ENCODE peak calls at places on chromosomes 12 and 14, in eight cellular contexts. F is uterus, Y is colonic mucosa, X is ovary, T is left lung, N is OCI-LY7, B is thoracic aorta, I is mammary epithelial cell. H is an unnamed sample.

GRCh38 chr12:122366685-122367475 is 55.6 kb downstream of the CLIP1 start:
- DNase-seq in F (peak; percentile 66), Y (no peak), X (peak; percentile 54), T (peak; percentile 41), N (no peak), B (no peak), I (peak; percentile 85), H (peak; percentile 84)

GRCh38 chr12:52351196-52352059 is 15.9 kb downstream of the KRT85 start:
- DNase-seq in F (no peak), Y (no peak), X (no peak), T (no peak), N (no peak), B (no peak), I (no peak), H (peak; percentile 31)

GRCh38 chr14:92472860-92473259 is 40.7 kb upstream of the RIN3 start:
- DNase-seq in F (no peak), Y (no peak), X (no peak), T (no peak), N (no peak), B (no peak), I (peak; percentile 53), H (no peak)

GRCh38 chr12:52171950-52172512 is 19.8 kb downstream of the KRT80 start:
- DNase-seq in F (no peak), Y (peak; percentile 57), X (no peak), T (no peak), N (no peak), B (no peak), I (peak; percentile 70), H (peak; percentile 96)

GRCh38 chr14:63564318-63564717 is 21.1 kb upstream of the PPP2R5E start:
- DNase-seq in F (no peak), Y (peak; percentile 27), X (no peak), T (peak; percentile 49), N (no peak), B (no peak), I (no peak), H (no peak)

GRCh38 chr12:16606936-16607335 is 974 bp upstream of the LMO3 start:
- DNase-seq in F (peak; percentile 31), Y (no peak), X (peak; percentile 50), T (no peak), N (no peak), B (no peak), I (no peak), H (peak; percentile 74)

GRCh38 chr14:67370830-67371229 is 10.7 kb downstream of the EIF2S1 start:
- DNase-seq in F (no peak), Y (no peak), X (no peak), T (no peak), N (no peak), B (no peak), I (no peak), H (no peak)

GRCh38 chr12:59808317-59808910 is 212.6 kb downstream of the SLC16A7 start:
- DNase-seq in F (no peak), Y (no peak), X (no peak), T (no peak), N (peak; percentile 47), B (no peak), I (peak; percentile 22), H (no peak)

GRCh38 chr12:111268738-111269572 is 99.9 kb downstream of the PHETA1 start:
- DNase-seq in F (no peak), Y (no peak), X (no peak), T (no peak), N (peak; percentile 21), B (no peak), I (no peak), H (peak; percentile 85)

GRCh38 chr12:823043-823698 is 70.8 kb downstream of the WNK1 start:
- DNase-seq in F (no peak), Y (no peak), X (no peak), T (no peak), N (peak; percentile 84), B (no peak), I (no peak), H (no peak)

GRCh38 chr12:29222200-29222599 is 73.1 kb downstream of the FAR2 start:
- DNase-seq in F (no peak), Y (no peak), X (no peak), T (no peak), N (no peak), B (no peak), I (no peak), H (no peak)

GRCh38 chr14:30260772-30261607 is 298.0 kb upstream of the G2E3 start:
- DNase-seq in F (no peak), Y (no peak), X (no peak), T (no peak), N (no peak), B (no peak), I (no peak), H (no peak)

GRCh38 chr12:9064201-9064814 is 51.4 kb downstream of the A2M start:
- DNase-seq in F (peak; percentile 54), Y (peak; percentile 65), X (peak; percentile 62), T (peak; percentile 63), N (no peak), B (no peak), I (peak; percentile 62), H (peak; percentile 92)

GRCh38 chr14:91402278-91403068 is 15.1 kb downstream of the CCDC88C start:
- DNase-seq in F (no peak), Y (peak; percentile 84), X (no peak), T (no peak), N (no peak), B (no peak), I (no peak), H (no peak)

GRCh38 chr12:46534442-46534841 is 161.9 kb upstream of the SLC38A2 start:
- DNase-seq in F (no peak), Y (no peak), X (no peak), T (no peak), N (no peak), B (no peak), I (no peak), H (no peak)

GRCh38 chr12:94025730-94026129 is 122.6 kb upstream of the PLXNC1 start:
- DNase-seq in F (no peak), Y (no peak), X (no peak), T (no peak), N (no peak), B (no peak), I (no peak), H (no peak)

GRCh38 chr12:94023879-94024278 is 124.5 kb upstream of the PLXNC1 start:
- DNase-seq in F (no peak), Y (no peak), X (no peak), T (no peak), N (no peak), B (no peak), I (no peak), H (no peak)

GRCh38 chr12:94020335-94020734 is 128.0 kb upstream of the PLXNC1 start:
- DNase-seq in F (no peak), Y (no peak), X (no peak), T (no peak), N (no peak), B (no peak), I (no peak), H (no peak)
- H3K9me3 ChIP-seq in F (no peaks in the 10 kb centered on the region), Y (no peaks in the 10 kb centered on the region), X (no peaks in the 10 kb centered on the region), T (peaks cover 53% of the 10 kb centered on the region), N (no peaks in the 10 kb centered on the region), B (peaks cover 9% of the 10 kb centered on the region), I (peaks cover 16% of the 10 kb centered on the region), H (peaks cover 69% of the 10 kb centered on the region)

GRCh38 chr14:50776522-50776921 is 54.4 kb downstream of the NIN start:
- DNase-seq in F (no peak), Y (no peak), X (no peak), T (no peak), N (no peak), B (no peak), I (no peak), H (no peak)

GRCh38 chr14:50775357-50775756 is 55.6 kb downstream of the NIN start:
- DNase-seq in F (no peak), Y (no peak), X (no peak), T (no peak), N (no peak), B (no peak), I (peak; percentile 87), H (no peak)

GRCh38 chr14:50780393-50780792 is 50.6 kb downstream of the NIN start:
- DNase-seq in F (no peak), Y (no peak), X (no peak), T (no peak), N (no peak), B (no peak), I (no peak), H (no peak)

GRCh38 chr14:50774542-50775267 is 56.3 kb downstream of the NIN start:
- DNase-seq in F (no peak), Y (no peak), X (no peak), T (no peak), N (no peak), B (no peak), I (no peak), H (no peak)

GRCh38 chr14:50778757-50779483 is 52.0 kb downstream of the NIN start:
- DNase-seq in F (no peak), Y (no peak), X (no peak), T (no peak), N (no peak), B (no peak), I (peak; percentile 18), H (no peak)
- H3K4me1 ChIP-seq in F (no peaks in the 10 kb centered on the region), Y (no peaks in the 10 kb centered on the region), X (peaks cover 3% of the 10 kb centered on the region), T (peaks cover 17% of the 10 kb centered on the region), N (peaks cover 28% of the 10 kb centered on the region), B (peaks cover 36% of the 10 kb centered on the region), I (peaks cover 28% of the 10 kb centered on the region), H (no peaks in the 10 kb centered on the region)

DNA sequence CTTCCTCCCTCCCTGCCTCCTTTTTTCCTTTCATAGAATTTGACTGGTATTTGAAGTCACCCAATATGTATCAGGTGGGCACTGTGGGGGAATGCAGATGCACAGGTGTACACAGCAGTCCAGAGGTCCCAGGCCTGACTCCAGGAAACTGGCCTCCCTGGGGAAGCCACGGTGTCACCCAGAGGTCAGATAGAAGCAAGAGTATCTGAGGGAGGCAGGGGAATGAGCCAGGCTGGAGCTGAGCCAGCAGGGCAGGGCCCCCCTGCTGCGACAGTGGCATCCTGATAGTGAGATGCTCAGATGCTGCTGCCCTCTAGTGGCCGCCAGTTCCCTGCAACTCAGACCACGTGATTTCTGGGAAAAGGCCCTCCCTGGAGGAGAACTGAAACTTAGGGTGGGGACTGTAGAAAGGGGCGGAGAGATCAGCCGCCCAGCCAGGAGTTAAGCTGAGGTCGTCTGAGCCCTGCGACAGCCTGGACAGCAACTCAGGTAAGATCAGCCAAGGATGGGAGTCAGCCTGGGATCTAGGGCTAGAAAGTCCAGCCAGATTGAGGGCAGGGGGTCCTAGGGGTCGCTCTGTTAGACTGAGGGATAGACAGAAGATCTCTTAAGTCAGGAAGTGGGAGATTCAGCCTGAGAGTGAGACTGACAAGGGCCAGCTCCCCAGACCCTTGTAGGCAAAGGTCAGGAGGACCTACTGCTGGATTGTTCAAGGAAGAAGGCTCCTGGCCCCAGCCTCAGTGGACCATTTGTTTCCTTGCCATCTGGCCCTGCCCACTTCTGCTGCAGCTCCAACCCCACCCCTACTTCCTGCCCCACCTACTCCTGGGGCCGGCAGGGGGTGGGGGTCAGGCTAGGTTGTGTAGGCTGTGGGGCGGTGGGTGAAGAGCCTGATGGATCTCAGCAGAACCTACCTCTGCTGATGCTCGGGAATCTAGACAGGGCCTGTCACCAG is at the start of gene IRF9:
- DNase-seq in F (peak; percentile 98), Y (peak; percentile 98), X (peak; percentile 96), T (peak; percentile 94), N (peak; percentile 95), B (peak; percentile 93), I (peak; percentile 83), H (peak; percentile 99)
- TF ChIP-seq CTCF in F (peak; percentile 98), Y (peak; percentile 95), X (peak; percentile 99), T (peak; percentile 96), N (peak; percentile 95), B (peak; percentile 93), I (peak; percentile 93), H (peak; percentile 96)

GRCh38 chr14:85063747-85064146 is 466.2 kb upstream of the FLRT2 start:
- DNase-seq in F (no peak), Y (no peak), X (no peak), T (no peak), N (peak; percentile 63), B (no peak), I (no peak), H (no peak)
- H3K9me3 ChIP-seq in F (no peaks in the 10 kb centered on the region), Y (no peaks in the 10 kb centered on the region), X (no peaks in the 10 kb centered on the region), T (peaks cover 1% of the 10 kb centered on the region), N (no peaks in the 10 kb centered on the region), B (no peaks in the 10 kb centered on the region), I (no peaks in the 10 kb centered on the region), H (no peaks in the 10 kb centered on the region)